ENCODE peak calls at places on chromosome 1, in four cellular contexts. I, S, T and R are unnamed samples.

GRCh38 chr1:98496246-98496995 is 165.1 kb upstream of the SNX7 start:
- DNase-seq in I (no peak), S (no peak), T (no peak), R (no peak)

GRCh38 chr1:229897540-229897939 is 169.5 kb upstream of the GALNT2 start:
- DNase-seq in I (no peak), S (no peak), T (no peak), R (no peak)

GRCh38 chr1:174222166-174222949 is 63.0 kb downstream of the RABGAP1L start:
- DNase-seq in I (no peak), S (no peak), T (peak; percentile 78), R (no peak)

GRCh38 chr1:33147997-33148314 is 33.9 kb downstream of the TRIM62 start:
- DNase-seq in I (no peak), S (no peak), T (peak; percentile 49), R (no peak)

GRCh38 chr1:9207086-9207485 is 27.5 kb upstream of the H6PD start:
- DNase-seq in I (no peak), S (no peak), T (no peak), R (no peak)

GRCh38 chr1:31372961-31373896 is at the start of gene FABP3:
- DNase-seq in I (no peak), S (peak; percentile 43), T (peak; percentile 51), R (peak; percentile 29)

GRCh38 chr1:201640624-201641023 is 101.7 kb downstream of the NAV1 start:
- DNase-seq in I (no peak), S (no peak), T (peak; percentile 75), R (no peak)

GRCh38 chr1:184562801-184563200 is 176.0 kb downstream of the C1orf21 start:
- DNase-seq in I (no peak), S (no peak), T (no peak), R (no peak)

GRCh38 chr1:24261977-24262376 is 57.2 kb upstream of the GRHL3 start:
- DNase-seq in I (no peak), S (no peak), T (no peak), R (no peak)

GRCh38 chr1:67624680-67625079 is 60.3 kb upstream of the GADD45A start:
- DNase-seq in I (no peak), S (no peak), T (no peak), R (no peak)